ENCODE peak calls at places on chromosome 16, in six cellular contexts. S is activated gamma-delta T cell treated with anti-CD3 and anti-CD28 coated beads, Interleukin-2, amount 50 U/mL, for 16 hours; P is CD8-positive, alpha-beta memory T cell; G is NCI-H2171 treated with DMSO at 0.1 percent for 48 hours; I is T-cell; M is non-pigmented ciliary epithelial cell. N is an unnamed sample.

GRCh38 chr16:59697746-59698145 is 963.6 kb upstream of the GOT2 start:
- DNase-seq in I (no peak), P (no peak), G (no peak), M (peak), S (no peak), N (no peak)

GRCh38 chr16:4373909-4374742 is 2.5 kb downstream of the VASN start:
- DNase-seq in P (no peak), S (no peak), G (no peak), I (peak), M (peak), N (no peak)

GRCh38 chr16:62516001-62516400 is 479.8 kb upstream of the CDH8 start:
- DNase-seq in M (no peak), P (no peak), S (no peak), I (no peak), G (no peak), N (no peak)

GRCh38 chr16:50744911-50745310 is 3.0 kb downstream of the CYLD start:
- DNase-seq in P (no peak), M (no peak), G (no peak), I (no peak), S (no peak), N (no peak)

GRCh38 chr16:30659507-30660423 is 1.5 kb downstream of the FBRS start:
- DNase-seq in I (peak), M (no peak), P (peak), S (peak), G (no peak), N (no peak)

GRCh38 chr16:82748026-82748425 is 121.3 kb downstream of the CDH13 start:
- DNase-seq in G (no peak), M (peak), I (no peak), P (no peak), S (no peak), N (no peak)

GRCh38 chr16:71628810-71629209 is 2.8 kb downstream of the MARVELD3 start:
- DNase-seq in I (no peak), P (no peak), M (peak), S (no peak), G (peak), N (no peak)

GRCh38 chr16:2689968-2690830 is 7.9 kb downstream of the KCTD5 start:
- DNase-seq in G (no peak), P (no peak), I (no peak), S (no peak), M (no peak), N (no peak)

GRCh38 chr16:66043326-66043725 is 323.2 kb upstream of the CDH5 start:
- DNase-seq in P (no peak), G (no peak), S (no peak), I (no peak), M (no peak), N (no peak)

GRCh38 chr16:85068746-85069145 is 41.2 kb downstream of the KIAA0513 start:
- DNase-seq in G (no peak), S (no peak), I (no peak), M (no peak), P (no peak), N (no peak)

GRCh38 chr16:89061086-89061485 is 32.6 kb upstream of the ACSF3 start:
- DNase-seq in G (no peak), S (no peak), M (no peak), I (no peak), P (no peak), N (no peak)

GRCh38 chr16:2980227-2981176 is at the start of gene PKMYT1:
- DNase-seq in P (peak), G (peak), M (no peak), I (peak), S (peak), N (peak)

GRCh38 chr16:31008154-31008950 is 2.1 kb downstream of the STX1B start:
- DNase-seq in S (no peak), G (no peak), M (peak), P (no peak), I (no peak), N (no peak)

GRCh38 chr16:67177743-67178699 is 5.7 kb downstream of the MATCAP1 start:
- DNase-seq in G (peak), I (peak), M (no peak), P (peak), S (no peak), N (peak)

GRCh38 chr16:10531582-10531981 is 48.8 kb downstream of the EMP2 start:
- DNase-seq in G (no peak), P (no peak), S (no peak), M (no peak), I (no peak), N (no peak)

GRCh38 chr16:64615647-64616280 is 506.1 kb downstream of the CDH11 start:
- DNase-seq in P (no peak), S (no peak), G (peak), I (no peak), M (no peak), N (no peak)

GRCh38 chr16:30185141-30185682 is 1.8 kb downstream of the CORO1A start:
- DNase-seq in S (peak), M (no peak), I (no peak), G (no peak), P (peak), N (no peak)

GRCh38 chr16:50534958-50535357 is 13.2 kb upstream of the NKD1 start:
- DNase-seq in S (no peak), M (no peak), P (no peak), G (no peak), I (no peak), N (no peak)

GRCh38 chr16:8375208-8375607 is 215.1 kb downstream of the TMEM114 start:
- DNase-seq in P (no peak), M (no peak), I (no peak), S (no peak), G (no peak), N (no peak)

GRCh38 chr16:76749780-76750375 is 441.1 kb upstream of the MON1B start:
- DNase-seq in M (no peak), G (peak), I (no peak), P (no peak), S (no peak), N (no peak)

GRCh38 chr16:86901483-86901882 is 323.1 kb downstream of the FOXL1 start:
- DNase-seq in S (no peak), G (no peak), M (peak), P (no peak), I (no peak), N (no peak)

GRCh38 chr16:87273471-87274030 is 43.6 kb downstream of the C16orf95 start:
- DNase-seq in S (no peak), G (no peak), I (no peak), M (no peak), P (no peak), N (no peak)

GRCh38 chr16:62907562-62907961 is 871.3 kb upstream of the CDH8 start:
- DNase-seq in M (no peak), G (no peak), I (no peak), P (no peak), S (no peak), N (no peak)

GRCh38 chr16:3836641-3837040 is 43.9 kb downstream of the CREBBP start:
- DNase-seq in S (no peak), P (no peak), G (no peak), I (no peak), M (no peak), N (no peak)

GRCh38 chr16:21159281-21159951 is 942 bp downstream of the LDAF1 start:
- DNase-seq in M (no peak), P (no peak), I (no peak), S (no peak), G (no peak), N (no peak)

GRCh38 chr16:46607529-46607928 is 13.7 kb downstream of the SHCBP1 start:
- DNase-seq in P (no peak), M (peak), S (no peak), G (peak), I (no peak), N (no peak)

GRCh38 chr16:4212207-4212933 is 29.5 kb downstream of the SRL start:
- DNase-seq in M (no peak), G (no peak), P (no peak), I (no peak), S (no peak), N (no peak)

GRCh38 chr16:4298761-4299522 is 16.9 kb upstream of the GLIS2 start:
- DNase-seq in S (no peak), I (no peak), P (no peak), G (peak), M (peak), N (no peak)

GRCh38 chr16:56771558-56772279 is 41.8 kb downstream of the NUP93 start:
- DNase-seq in I (no peak), S (no peak), M (no peak), P (no peak), G (no peak), N (no peak)

N was measured in NCI-H187.